ENCODE peak calls at places on chromosomes 7 and 10, in five cellular contexts. O, A, W, X and F are unnamed samples.

GRCh38 chr7:142568430-142569097 is 180.7 kb upstream of the PRSS1 start:
- DNase-seq in W (no peak), X (no peak), O (no peak), A (no peak), F (no peak)

GRCh38 chr7:131015131-131015954 is 281.3 kb upstream of the KLF14 start:
- DNase-seq in A (no peak), W (no peak), O (no peak), X (no peak), F (no peak)

GRCh38 chr7:110119883-110120581 is 970.9 kb upstream of the LRRN3 start:
- DNase-seq in O (no peak), W (no peak), A (peak; percentile 27), X (peak; percentile 12), F (no peak)

GRCh38 chr10:78997635-78998618 is 70.8 kb upstream of the ZMIZ1 start:
- DNase-seq in O (no peak), X (no peak), W (no peak), A (no peak), F (no peak)

GRCh38 chr7:923108-924041 is 31.1 kb downstream of the ADAP1 start:
- DNase-seq in W (peak; percentile 94), X (peak; percentile 90), O (peak; percentile 53), A (no peak), F (peak; percentile 83)

GRCh38 chr10:16384064-16384463 is 52.7 kb upstream of the PTER start:
- DNase-seq in O (no peak), W (no peak), A (no peak), X (no peak), F (no peak)

GRCh38 chr10:93820434-93820833 is 62.7 kb downstream of the LGI1 start:
- DNase-seq in O (no peak), X (no peak), A (no peak), W (no peak), F (no peak)

GRCh38 chr10:1472178-1472577 is 265.1 kb downstream of the ADARB2 start:
- DNase-seq in A (no peak), X (no peak), W (no peak), O (no peak), F (no peak)

GRCh38 chr10:18164093-18164492 is 23.9 kb downstream of the CACNB2 start:
- DNase-seq in W (no peak), A (no peak), O (no peak), X (no peak), F (no peak)

GRCh38 chr10:71084061-71084817 is 128.1 kb upstream of the UNC5B start:
- DNase-seq in O (peak; percentile 1), W (peak; percentile 3), X (peak; percentile 41), A (no peak), F (no peak)

GRCh38 chr7:88985309-88985708 is 189.8 kb upstream of the TEX47 start:
- DNase-seq in W (no peak), X (no peak), O (no peak), A (no peak), F (no peak)

GRCh38 chr7:31710171-31710570 is 23.2 kb downstream of the PPP1R17 start:
- DNase-seq in O (no peak), A (no peak), W (no peak), X (no peak), F (no peak)

GRCh38 chr7:87213801-87214200 is 5.7 kb downstream of the TMEM243 start:
- DNase-seq in X (no peak), W (no peak), O (no peak), A (no peak), F (no peak)

GRCh38 chr7:144885453-144885852 is 49.6 kb upstream of the TPK1 start:
- DNase-seq in A (no peak), W (no peak), X (no peak), O (no peak), F (no peak)

GRCh38 chr10:7411671-7412481 is 1.0 kb upstream of the SFMBT2 start:
- DNase-seq in O (no peak), X (peak; percentile 50), W (peak; percentile 22), A (no peak), F (no peak)

GRCh38 chr10:90988024-90988423 is 67.1 kb upstream of the ANKRD1 start:
- DNase-seq in O (no peak), X (no peak), A (no peak), W (no peak), F (no peak)

GRCh38 chr10:99521474-99522077 is 11.2 kb upstream of the NKX2-3 start:
- DNase-seq in W (peak; percentile 18), O (no peak), X (no peak), A (no peak), F (no peak)

GRCh38 chr7:139566736-139567646 is 43.5 kb downstream of the CLEC2L start:
- DNase-seq in O (no peak), A (no peak), X (no peak), W (no peak), F (no peak)

GRCh38 chr7:2605608-2606538 is 25.9 kb upstream of the TTYH3 start:
- DNase-seq in X (no peak), W (no peak), O (no peak), A (no peak), F (no peak)
- H3K27ac ChIP-seq in X (no peak overlapping the region), W (no peak overlapping the region), O (peak overlapping the region; percentile 78), A (no peak overlapping the region), F (no peak overlapping the region)

GRCh38 chr7:116182023-116182422 is 28.3 kb upstream of the TES start:
- DNase-seq in X (no peak), A (no peak), O (no peak), W (no peak), F (no peak)

GRCh38 chr7:116172353-116172752 is 38.0 kb upstream of the TES start:
- DNase-seq in X (no peak), W (no peak), O (no peak), A (peak; percentile 37), F (no peak)

GRCh38 chr7:116173051-116174028 is 37.0 kb upstream of the TES start:
- DNase-seq in A (no peak), X (no peak), W (no peak), O (no peak), F (no peak)

GRCh38 chr7:116180302-116180701 is 30.0 kb upstream of the TES start:
- DNase-seq in W (no peak), O (no peak), X (no peak), A (no peak), F (no peak)

GRCh38 chr7:116177009-116177408 is 33.3 kb upstream of the TES start:
- DNase-seq in W (no peak), O (no peak), A (peak; percentile 41), X (no peak), F (no peak)
- H3K27ac ChIP-seq in W (no peak overlapping the region), O (no peak overlapping the region), A (peak overlapping the region; percentile 71), X (no peak overlapping the region), F (no peak overlapping the region)

GRCh38 chr7:14858410-14858809 is 44.1 kb downstream of the DGKB start:
- DNase-seq in X (no peak), W (no peak), A (no peak), O (no peak), F (no peak)

GRCh38 chr7:14858866-14859265 is 43.7 kb downstream of the DGKB start:
- DNase-seq in W (no peak), A (no peak), X (no peak), O (no peak), F (no peak)

GRCh38 chr7:14859267-14859666 is 43.3 kb downstream of the DGKB start:
- DNase-seq in A (no peak), X (no peak), O (no peak), W (no peak), F (no peak)

DNA sequence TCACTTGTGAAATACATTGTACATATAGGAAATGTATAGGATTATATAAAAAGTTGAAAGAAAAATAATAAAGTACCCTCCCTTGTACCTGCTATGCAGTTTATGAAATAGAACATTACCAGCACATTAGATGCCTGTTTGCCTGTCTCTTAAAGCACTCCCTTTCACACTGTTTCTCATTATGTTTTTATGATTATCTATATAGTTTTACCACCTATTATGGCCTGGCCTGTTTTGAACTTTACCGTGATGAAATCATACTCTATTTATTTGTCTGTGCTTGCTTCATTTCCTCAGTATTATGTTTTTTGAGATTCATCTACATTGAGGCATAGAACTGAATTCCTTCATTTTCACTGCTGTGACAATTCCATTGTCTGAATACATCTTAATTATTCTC is 41.1 kb downstream of the DGKB start:
- DNase-seq in W (no peak), O (no peak), X (no peak), A (no peak), F (no peak)
- H3K27ac ChIP-seq in W (no peak overlapping the region), O (no peak overlapping the region), X (no peak overlapping the region), A (no peak overlapping the region), F (no peak overlapping the region)

GRCh38 chr7:101728128-101728527 is 89.3 kb upstream of the CUX1 start:
- DNase-seq in W (no peak), O (no peak), X (no peak), A (no peak), F (no peak)
- H3K27ac ChIP-seq in W (no peak overlapping the region), O (no peak overlapping the region), X (no peak overlapping the region), A (no peak overlapping the region), F (no peak overlapping the region)

GRCh38 chr10:43647576-43647975 is 1.1 kb downstream of the ZNF32 start:
- DNase-seq in W (no peak), A (no peak), X (no peak), O (no peak), F (no peak)

GRCh38 chr10:43645866-43646265 is 2.8 kb downstream of the ZNF32 start:
- DNase-seq in A (no peak), W (no peak), O (no peak), X (no peak), F (no peak)

GRCh38 chr10:43648392-43649148 is at the start of gene ZNF32:
- DNase-seq in X (peak; percentile 91), W (peak; percentile 81), A (no peak), O (peak; percentile 87), F (peak; percentile 54)

GRCh38 chr10:43648083-43648391 is 644 bp downstream of the ZNF32 start:
- DNase-seq in O (no peak), A (no peak), X (no peak), W (no peak), F (no peak)

GRCh38 chr10:43649149-43649523 is 455 bp upstream of the ZNF32 start:
- DNase-seq in W (no peak), X (no peak), A (no peak), O (no peak), F (no peak)
- H3K27ac ChIP-seq in W (no peak overlapping the region), X (peak overlapping the region; percentile 35), A (no peak overlapping the region), O (peak overlapping the region; percentile 71), F (peak overlapping the region; percentile 83)

GRCh38 chr10:119029613-119030420 is at the start of gene NANOS1:
- DNase-seq in X (no peak), A (no peak), O (no peak), W (no peak), F (no peak)

GRCh38 chr10:119030421-119031250 is 1.1 kb downstream of the NANOS1 start:
- DNase-seq in X (no peak), O (peak; percentile 24), A (no peak), W (peak; percentile 57), F (peak; percentile 14)

GRCh38 chr10:119026301-119027110 is 3.0 kb upstream of the NANOS1 start:
- DNase-seq in O (no peak), A (no peak), W (no peak), X (no peak), F (no peak)

GRCh38 chr10:119031496-119032059 is 2.1 kb downstream of the NANOS1 start:
- DNase-seq in A (no peak), O (no peak), W (no peak), X (no peak), F (no peak)

GRCh38 chr10:119028900-119029612 is 458 bp upstream of the NANOS1 start:
- DNase-seq in O (peak; percentile 89), X (peak; percentile 92), A (no peak), W (peak; percentile 90), F (peak; percentile 75)
- H3K27ac ChIP-seq in O (peak overlapping the region; percentile 77), X (peak overlapping the region; percentile 78), A (no peak overlapping the region), W (peak overlapping the region; percentile 6), F (peak overlapping the region; percentile 4)

GRCh38 chr7:157962458-157963306 is 624.9 kb downstream of the PTPRN2 start:
- DNase-seq in W (no peak), A (no peak), O (no peak), X (no peak), F (no peak)
- H3K27ac ChIP-seq in W (no peak overlapping the region), A (no peak overlapping the region), O (no peak overlapping the region), X (no peak overlapping the region), F (no peak overlapping the region)